ENCODE peak calls at places on chromosomes 12 and 14, in eight cellular contexts. One of them, this sample, is unnamed.

GRCh38 chr14:92451245-92451644 is 62.3 kb upstream of the RIN3 start:
- DNase-seq in WERI-Rb-1: no peak
- DNase-seq in bronchial epithelial cell: no peak
- DNase-seq in SJSA1: no peak
- DNase-seq in lower leg skin: no peak
- DNase-seq in GM12865: no peak
- DNase-seq in astrocyte: no peak
- DNase-seq in adipocyte: no peak
- DNase-seq in this sample: no peak

GRCh38 chr12:12447837-12448236 is 91.0 kb downstream of the BORCS5 start:
- DNase-seq in WERI-Rb-1: no peak
- DNase-seq in bronchial epithelial cell: no peak
- DNase-seq in SJSA1: no peak
- DNase-seq in lower leg skin: no peak
- DNase-seq in GM12865: no peak
- DNase-seq in astrocyte: no peak
- DNase-seq in adipocyte: no peak
- DNase-seq in this sample: no peak

GRCh38 chr14:22753586-22753985 is 12.9 kb upstream of the OXA1L start:
- DNase-seq in WERI-Rb-1: no peak
- DNase-seq in bronchial epithelial cell: no peak
- DNase-seq in SJSA1: no peak
- DNase-seq in lower leg skin: no peak
- DNase-seq in GM12865: peak; percentile 39
- DNase-seq in astrocyte: no peak
- DNase-seq in adipocyte: peak; percentile 10
- DNase-seq in this sample: no peak

GRCh38 chr12:5197127-5197526 is 153.4 kb downstream of the KCNA5 start:
- DNase-seq in WERI-Rb-1: no peak
- DNase-seq in bronchial epithelial cell: peak; percentile 21
- DNase-seq in SJSA1: no peak
- DNase-seq in lower leg skin: no peak
- DNase-seq in GM12865: no peak
- DNase-seq in astrocyte: peak; percentile 93
- DNase-seq in adipocyte: no peak
- DNase-seq in this sample: no peak

GRCh38 chr12:1217191-1217949 is 226.3 kb downstream of the ERC1 start:
- DNase-seq in WERI-Rb-1: peak; percentile 23
- DNase-seq in bronchial epithelial cell: peak; percentile 91
- DNase-seq in SJSA1: no peak
- DNase-seq in lower leg skin: no peak
- DNase-seq in GM12865: no peak
- DNase-seq in astrocyte: peak; percentile 91
- DNase-seq in adipocyte: peak; percentile 92
- DNase-seq in this sample: peak; percentile 82

GRCh38 chr14:26389646-26390508 is 208.0 kb downstream of the NOVA1 start:
- DNase-seq in WERI-Rb-1: no peak
- DNase-seq in bronchial epithelial cell: peak; percentile 55
- DNase-seq in SJSA1: no peak
- DNase-seq in lower leg skin: no peak
- DNase-seq in GM12865: no peak
- DNase-seq in astrocyte: peak; percentile 51
- DNase-seq in adipocyte: peak; percentile 12
- DNase-seq in this sample: peak; percentile 58

GRCh38 chr12:45183263-45183662 is 32.6 kb upstream of the ANO6 start:
- DNase-seq in WERI-Rb-1: no peak
- DNase-seq in bronchial epithelial cell: peak; percentile 6
- DNase-seq in SJSA1: no peak
- DNase-seq in lower leg skin: no peak
- DNase-seq in GM12865: no peak
- DNase-seq in astrocyte: peak; percentile 3
- DNase-seq in adipocyte: peak; percentile 67
- DNase-seq in this sample: no peak

GRCh38 chr12:78392918-78393317 is 471.7 kb upstream of the SYT1 start:
- DNase-seq in WERI-Rb-1: no peak
- DNase-seq in bronchial epithelial cell: no peak
- DNase-seq in SJSA1: no peak
- DNase-seq in lower leg skin: no peak
- DNase-seq in GM12865: no peak
- DNase-seq in astrocyte: peak; percentile 24
- DNase-seq in adipocyte: peak; percentile 79
- DNase-seq in this sample: peak; percentile 18

GRCh38 chr14:37232907-37233481 is 35.3 kb downstream of the MIPOL1 start:
- DNase-seq in WERI-Rb-1: no peak
- DNase-seq in bronchial epithelial cell: peak; percentile 79
- DNase-seq in SJSA1: no peak
- DNase-seq in lower leg skin: no peak
- DNase-seq in GM12865: peak; percentile 8
- DNase-seq in astrocyte: peak; percentile 27
- DNase-seq in adipocyte: peak; percentile 84
- DNase-seq in this sample: peak; percentile 80

GRCh38 chr14:85479771-85480170 is 50.2 kb upstream of the FLRT2 start:
- DNase-seq in WERI-Rb-1: no peak
- DNase-seq in bronchial epithelial cell: no peak
- DNase-seq in SJSA1: no peak
- DNase-seq in lower leg skin: no peak
- DNase-seq in GM12865: no peak
- DNase-seq in astrocyte: no peak
- DNase-seq in adipocyte: no peak
- DNase-seq in this sample: no peak

GRCh38 chr12:108939594-108939993 is 59.7 kb downstream of the DAO start:
- DNase-seq in WERI-Rb-1: peak; percentile 15
- DNase-seq in bronchial epithelial cell: peak; percentile 63
- DNase-seq in SJSA1: no peak
- DNase-seq in lower leg skin: no peak
- DNase-seq in GM12865: peak; percentile 56
- DNase-seq in astrocyte: peak; percentile 19
- DNase-seq in adipocyte: no peak
- DNase-seq in this sample: peak; percentile 36

GRCh38 chr12:131687346-131688125 is 23.4 kb upstream of the SFSWAP start:
- DNase-seq in WERI-Rb-1: no peak
- DNase-seq in bronchial epithelial cell: no peak
- DNase-seq in SJSA1: no peak
- DNase-seq in lower leg skin: no peak
- DNase-seq in GM12865: no peak
- DNase-seq in astrocyte: no peak
- DNase-seq in adipocyte: no peak
- DNase-seq in this sample: no peak

GRCh38 chr14:99972748-99973466 is 92.3 kb upstream of the EVL start:
- DNase-seq in WERI-Rb-1: no peak
- DNase-seq in bronchial epithelial cell: no peak
- DNase-seq in SJSA1: no peak
- DNase-seq in lower leg skin: no peak
- DNase-seq in GM12865: no peak
- DNase-seq in astrocyte: peak; percentile 22
- DNase-seq in adipocyte: no peak
- DNase-seq in this sample: no peak

GRCh38 chr12:12201274-12201758 is 65.5 kb downstream of the LRP6 start:
- DNase-seq in WERI-Rb-1: no peak
- DNase-seq in bronchial epithelial cell: no peak
- DNase-seq in SJSA1: no peak
- DNase-seq in lower leg skin: no peak
- DNase-seq in GM12865: peak; percentile 43
- DNase-seq in astrocyte: peak; percentile 92
- DNase-seq in adipocyte: no peak
- DNase-seq in this sample: no peak

GRCh38 chr14:104948736-104949031 is 24.0 kb downstream of the PLD4 start:
- DNase-seq in WERI-Rb-1: peak; percentile 0
- DNase-seq in bronchial epithelial cell: no peak
- DNase-seq in SJSA1: no peak
- DNase-seq in lower leg skin: no peak
- DNase-seq in GM12865: no peak
- DNase-seq in astrocyte: no peak
- DNase-seq in adipocyte: no peak
- DNase-seq in this sample: no peak

GRCh38 chr12:65229441-65229840 is 49.0 kb upstream of the MSRB3 start:
- DNase-seq in WERI-Rb-1: no peak
- DNase-seq in bronchial epithelial cell: peak; percentile 80
- DNase-seq in SJSA1: no peak
- DNase-seq in lower leg skin: no peak
- DNase-seq in GM12865: no peak
- DNase-seq in astrocyte: peak; percentile 67
- DNase-seq in adipocyte: peak; percentile 53
- DNase-seq in this sample: peak; percentile 69

GRCh38 chr14:56150645-56151345 is 32.6 kb downstream of the PELI2 start:
- DNase-seq in WERI-Rb-1: no peak
- DNase-seq in bronchial epithelial cell: no peak
- DNase-seq in SJSA1: no peak
- DNase-seq in lower leg skin: no peak
- DNase-seq in GM12865: peak; percentile 33
- DNase-seq in astrocyte: no peak
- DNase-seq in adipocyte: no peak
- DNase-seq in this sample: no peak

GRCh38 chr12:95857799-95858198 is 953 bp upstream of the SNRPF start:
- DNase-seq in WERI-Rb-1: no peak
- DNase-seq in bronchial epithelial cell: no peak
- DNase-seq in SJSA1: no peak
- DNase-seq in lower leg skin: no peak
- DNase-seq in GM12865: no peak
- DNase-seq in astrocyte: no peak
- DNase-seq in adipocyte: no peak
- DNase-seq in this sample: no peak

GRCh38 chr14:72741836-72742681 is 151.8 kb downstream of the DPF3 start:
- DNase-seq in WERI-Rb-1: peak; percentile 64
- DNase-seq in bronchial epithelial cell: no peak
- DNase-seq in SJSA1: peak; percentile 27
- DNase-seq in lower leg skin: peak; percentile 6
- DNase-seq in GM12865: no peak
- DNase-seq in astrocyte: no peak
- DNase-seq in adipocyte: no peak
- DNase-seq in this sample: no peak

GRCh38 chr12:53696285-53696654 is 20.4 kb upstream of the ATP5MC2 start:
- DNase-seq in WERI-Rb-1: peak; percentile 88
- DNase-seq in bronchial epithelial cell: peak; percentile 96
- DNase-seq in SJSA1: peak; percentile 63
- DNase-seq in lower leg skin: peak; percentile 83
- DNase-seq in GM12865: peak; percentile 61
- DNase-seq in astrocyte: peak; percentile 74
- DNase-seq in adipocyte: peak; percentile 59
- DNase-seq in this sample: peak; percentile 83

GRCh38 chr14:68327231-68327630 is 465.6 kb downstream of the ZFP36L1 start:
- DNase-seq in WERI-Rb-1: no peak
- DNase-seq in bronchial epithelial cell: no peak
- DNase-seq in SJSA1: no peak
- DNase-seq in lower leg skin: no peak
- DNase-seq in GM12865: no peak
- DNase-seq in astrocyte: no peak
- DNase-seq in adipocyte: no peak
- DNase-seq in this sample: no peak

GRCh38 chr14:93160353-93160801 is 24.3 kb downstream of the MOAP1 start:
- DNase-seq in WERI-Rb-1: peak; percentile 55
- DNase-seq in bronchial epithelial cell: no peak
- DNase-seq in SJSA1: no peak
- DNase-seq in lower leg skin: no peak
- DNase-seq in GM12865: peak; percentile 56
- DNase-seq in astrocyte: no peak
- DNase-seq in adipocyte: peak; percentile 44
- DNase-seq in this sample: peak; percentile 52

GRCh38 chr12:47067176-47067575 is 12.2 kb upstream of the PCED1B start:
- DNase-seq in WERI-Rb-1: no peak
- DNase-seq in bronchial epithelial cell: no peak
- DNase-seq in SJSA1: no peak
- DNase-seq in lower leg skin: no peak
- DNase-seq in GM12865: no peak
- DNase-seq in astrocyte: no peak
- DNase-seq in adipocyte: no peak
- DNase-seq in this sample: no peak

GRCh38 chr12:4607056-4607455 is 41.8 kb downstream of the AKAP3 start:
- DNase-seq in WERI-Rb-1: peak; percentile 64
- DNase-seq in bronchial epithelial cell: no peak
- DNase-seq in SJSA1: no peak
- DNase-seq in lower leg skin: no peak
- DNase-seq in GM12865: no peak
- DNase-seq in astrocyte: no peak
- DNase-seq in adipocyte: no peak
- DNase-seq in this sample: no peak

GRCh38 chr14:34029921-34030334 is 79.1 kb upstream of the EGLN3 start:
- DNase-seq in WERI-Rb-1: peak; percentile 56
- DNase-seq in bronchial epithelial cell: no peak
- DNase-seq in SJSA1: peak; percentile 64
- DNase-seq in lower leg skin: peak; percentile 52
- DNase-seq in GM12865: no peak
- DNase-seq in astrocyte: peak; percentile 67
- DNase-seq in adipocyte: peak; percentile 73
- DNase-seq in this sample: peak; percentile 74

GRCh38 chr12:110269622-110270124 is 11.4 kb upstream of the ATP2A2 start:
- DNase-seq in WERI-Rb-1: no peak
- DNase-seq in bronchial epithelial cell: peak; percentile 74
- DNase-seq in SJSA1: peak; percentile 85
- DNase-seq in lower leg skin: no peak
- DNase-seq in GM12865: no peak
- DNase-seq in astrocyte: peak; percentile 86
- DNase-seq in adipocyte: peak; percentile 77
- DNase-seq in this sample: peak; percentile 81

GRCh38 chr12:101793401-101793800 is 37.4 kb downstream of the GNPTAB start:
- DNase-seq in WERI-Rb-1: no peak
- DNase-seq in bronchial epithelial cell: peak; percentile 6
- DNase-seq in SJSA1: no peak
- DNase-seq in lower leg skin: no peak
- DNase-seq in GM12865: peak; percentile 42
- DNase-seq in astrocyte: peak; percentile 84
- DNase-seq in adipocyte: peak; percentile 29
- DNase-seq in this sample: peak; percentile 47

GRCh38 chr14:20489093-20489994 is 16.0 kb upstream of the RNASE10 start:
- DNase-seq in WERI-Rb-1: no peak
- DNase-seq in bronchial epithelial cell: peak; percentile 84
- DNase-seq in SJSA1: no peak
- DNase-seq in lower leg skin: no peak
- DNase-seq in GM12865: peak; percentile 82
- DNase-seq in astrocyte: no peak
- DNase-seq in adipocyte: peak; percentile 45
- DNase-seq in this sample: peak; percentile 44
- H3K4me3 ChIP-seq in WERI-Rb-1: no peak overlapping the region
- H3K4me3 ChIP-seq in bronchial epithelial cell: no peak overlapping the region
- H3K4me3 ChIP-seq in SJSA1: no peak overlapping the region
- H3K4me3 ChIP-seq in lower leg skin: no peak overlapping the region
- H3K4me3 ChIP-seq in GM12865: peak overlapping the region; percentile 52
- H3K4me3 ChIP-seq in astrocyte: no peak overlapping the region
- H3K4me3 ChIP-seq in adipocyte: peak overlapping the region; percentile 3
- H3K4me3 ChIP-seq in this sample: no peak overlapping the region

GRCh38 chr12:130162267-130162666 is at the start of gene FZD10:
- DNase-seq in WERI-Rb-1: peak; percentile 75
- DNase-seq in bronchial epithelial cell: peak; percentile 23
- DNase-seq in SJSA1: no peak
- DNase-seq in lower leg skin: peak; percentile 58
- DNase-seq in GM12865: no peak
- DNase-seq in astrocyte: no peak
- DNase-seq in adipocyte: peak; percentile 17
- DNase-seq in this sample: peak; percentile 30
- H3K4me3 ChIP-seq in WERI-Rb-1: peak within 1 kb of the TSS; percentile 79
- H3K4me3 ChIP-seq in bronchial epithelial cell: peak within 1 kb of the TSS; percentile 35
- H3K4me3 ChIP-seq in SJSA1: no peak within 1 kb of the TSS
- H3K4me3 ChIP-seq in lower leg skin: peak within 1 kb of the TSS; percentile 34
- H3K4me3 ChIP-seq in GM12865: no peak within 1 kb of the TSS
- H3K4me3 ChIP-seq in astrocyte: no peak within 1 kb of the TSS
- H3K4me3 ChIP-seq in adipocyte: no peak within 1 kb of the TSS
- H3K4me3 ChIP-seq in this sample: no peak within 1 kb of the TSS

GRCh38 chr12:105329926-105330282 is 587 bp upstream of the C12orf75 start:
- DNase-seq in WERI-Rb-1: no peak
- DNase-seq in bronchial epithelial cell: no peak
- DNase-seq in SJSA1: no peak
- DNase-seq in lower leg skin: no peak
- DNase-seq in GM12865: no peak
- DNase-seq in astrocyte: no peak
- DNase-seq in adipocyte: no peak
- DNase-seq in this sample: no peak
- H3K4me3 ChIP-seq in WERI-Rb-1: peak overlapping the region; percentile 37
- H3K4me3 ChIP-seq in bronchial epithelial cell: peak overlapping the region; percentile 52
- H3K4me3 ChIP-seq in SJSA1: peak overlapping the region; percentile 91
- H3K4me3 ChIP-seq in lower leg skin: peak overlapping the region; percentile 4
- H3K4me3 ChIP-seq in GM12865: peak overlapping the region; percentile 81
- H3K4me3 ChIP-seq in astrocyte: peak overlapping the region; percentile 59
- H3K4me3 ChIP-seq in adipocyte: peak overlapping the region; percentile 81
- H3K4me3 ChIP-seq in this sample: peak overlapping the region; percentile 42

GRCh38 chr12:32502693-32503510 is 103.5 kb downstream of the FGD4 start:
- DNase-seq in WERI-Rb-1: no peak
- DNase-seq in bronchial epithelial cell: peak; percentile 71
- DNase-seq in SJSA1: no peak
- DNase-seq in lower leg skin: peak; percentile 64
- DNase-seq in GM12865: no peak
- DNase-seq in astrocyte: peak; percentile 18
- DNase-seq in adipocyte: peak; percentile 95
- DNase-seq in this sample: peak; percentile 90
- H3K4me3 ChIP-seq in WERI-Rb-1: peak overlapping the region; percentile 39
- H3K4me3 ChIP-seq in bronchial epithelial cell: no peak overlapping the region
- H3K4me3 ChIP-seq in SJSA1: no peak overlapping the region
- H3K4me3 ChIP-seq in lower leg skin: no peak overlapping the region
- H3K4me3 ChIP-seq in GM12865: no peak overlapping the region
- H3K4me3 ChIP-seq in astrocyte: no peak overlapping the region
- H3K4me3 ChIP-seq in adipocyte: peak overlapping the region; percentile 78
- H3K4me3 ChIP-seq in this sample: no peak overlapping the region